ENCODE peak calls at places on chromosomes 12 and 14, in five cellular contexts. One of them, this sample, is unnamed. For H3K27me3, the result is how much of the 10 kb centered on the place peaks cover.

GRCh38 chr12:40762072-40762471 is 69.8 kb downstream of the CNTN1 start:
- DNase-seq in aorta: no peak
- DNase-seq in vagina: no peak
- DNase-seq in adrenal gland: no peak
- DNase-seq in esophagus squamous epithelium: no peak
- DNase-seq in this sample: no peak

GRCh38 chr12:53729659-53730058 is 2.4 kb upstream of the CALCOCO1 start:
- DNase-seq in adrenal gland: no peak
- DNase-seq in aorta: no peak
- DNase-seq in esophagus squamous epithelium: no peak
- DNase-seq in vagina: no peak
- DNase-seq in this sample: no peak

GRCh38 chr14:99524804-99525698 is 43.8 kb downstream of the CCNK start:
- DNase-seq in esophagus squamous epithelium: no peak
- DNase-seq in adrenal gland: no peak
- DNase-seq in vagina: no peak
- DNase-seq in aorta: no peak
- DNase-seq in this sample: no peak

GRCh38 chr12:131637986-131638385 is 72.9 kb upstream of the SFSWAP start:
- DNase-seq in aorta: no peak
- DNase-seq in esophagus squamous epithelium: no peak
- DNase-seq in adrenal gland: no peak
- DNase-seq in vagina: no peak
- DNase-seq in this sample: no peak

GRCh38 chr14:32073537-32074189 is 3.4 kb upstream of the ARHGAP5 start:
- DNase-seq in adrenal gland: peak
- DNase-seq in vagina: no peak
- DNase-seq in aorta: no peak
- DNase-seq in esophagus squamous epithelium: no peak
- DNase-seq in this sample: no peak

GRCh38 chr12:14952295-14952995 is 9.0 kb downstream of the ARHGDIB start:
- DNase-seq in vagina: no peak
- DNase-seq in adrenal gland: no peak
- DNase-seq in aorta: no peak
- DNase-seq in esophagus squamous epithelium: no peak
- DNase-seq in this sample: no peak

GRCh38 chr14:63174760-63175191 is 29.5 kb upstream of the RHOJ start:
- DNase-seq in aorta: no peak
- DNase-seq in vagina: no peak
- DNase-seq in esophagus squamous epithelium: no peak
- DNase-seq in adrenal gland: no peak
- DNase-seq in this sample: no peak

GRCh38 chr12:111224196-111225066 is 144.5 kb downstream of the PHETA1 start:
- DNase-seq in adrenal gland: no peak
- DNase-seq in vagina: no peak
- DNase-seq in aorta: no peak
- DNase-seq in esophagus squamous epithelium: no peak
- DNase-seq in this sample: no peak

GRCh38 chr14:91078095-91078737 is 17.8 kb upstream of the RPS6KA5 start:
- DNase-seq in adrenal gland: no peak
- DNase-seq in aorta: no peak
- DNase-seq in vagina: no peak
- DNase-seq in esophagus squamous epithelium: no peak
- DNase-seq in this sample: no peak

GRCh38 chr14:102078344-102078743 is 8.5 kb downstream of the HSP90AA1 start:
- DNase-seq in aorta: no peak
- DNase-seq in adrenal gland: no peak
- DNase-seq in vagina: no peak
- DNase-seq in esophagus squamous epithelium: no peak
- DNase-seq in this sample: no peak

GRCh38 chr12:108612788-108613282 is 15.0 kb upstream of the TMEM119 start:
- DNase-seq in adrenal gland: no peak
- DNase-seq in esophagus squamous epithelium: no peak
- DNase-seq in aorta: no peak
- DNase-seq in vagina: no peak
- DNase-seq in this sample: no peak

GRCh38 chr12:132329739-132330548 is 555 bp upstream of the GALNT9 start:
- DNase-seq in aorta: no peak
- DNase-seq in adrenal gland: no peak
- DNase-seq in vagina: no peak
- DNase-seq in esophagus squamous epithelium: no peak
- DNase-seq in this sample: no peak

GRCh38 chr12:121872546-121873223 is 14.0 kb upstream of the HPD start:
- DNase-seq in esophagus squamous epithelium: no peak
- DNase-seq in vagina: no peak
- DNase-seq in adrenal gland: no peak
- DNase-seq in aorta: peak
- DNase-seq in this sample: no peak

GRCh38 chr14:95467232-95467631 is 49.2 kb downstream of the SYNE3 start:
- DNase-seq in vagina: no peak
- DNase-seq in aorta: no peak
- DNase-seq in adrenal gland: no peak
- DNase-seq in esophagus squamous epithelium: no peak
- DNase-seq in this sample: peak

GRCh38 chr12:131867891-131868675 is 26.3 kb upstream of the ULK1 start:
- DNase-seq in esophagus squamous epithelium: no peak
- DNase-seq in aorta: peak
- DNase-seq in vagina: no peak
- DNase-seq in adrenal gland: no peak
- DNase-seq in this sample: no peak

GRCh38 chr12:132593521-132593920 is 16.9 kb downstream of the LRCOL1 start:
- DNase-seq in adrenal gland: no peak
- DNase-seq in esophagus squamous epithelium: no peak
- DNase-seq in aorta: peak
- DNase-seq in vagina: no peak
- DNase-seq in this sample: no peak

GRCh38 chr12:80157640-80158039 is 58.3 kb downstream of the OTOGL start:
- DNase-seq in vagina: no peak
- DNase-seq in esophagus squamous epithelium: no peak
- DNase-seq in aorta: no peak
- DNase-seq in adrenal gland: no peak
- DNase-seq in this sample: no peak

GRCh38 chr12:122013136-122013535 is 8.5 kb upstream of the BCL7A start:
- DNase-seq in esophagus squamous epithelium: no peak
- DNase-seq in adrenal gland: no peak
- DNase-seq in vagina: no peak
- DNase-seq in aorta: no peak
- DNase-seq in this sample: no peak

GRCh38 chr14:22510527-22511110 is 78.4 kb downstream of the DAD1 start:
- DNase-seq in adrenal gland: no peak
- DNase-seq in vagina: no peak
- DNase-seq in aorta: no peak
- DNase-seq in esophagus squamous epithelium: no peak
- DNase-seq in this sample: no peak

GRCh38 chr12:55698965-55699364 is 8.7 kb downstream of the ITGA7 start:
- DNase-seq in adrenal gland: no peak
- DNase-seq in vagina: no peak
- DNase-seq in aorta: peak
- DNase-seq in esophagus squamous epithelium: no peak
- DNase-seq in this sample: no peak

GRCh38 chr14:23600806-23601205 is 22.2 kb upstream of the JPH4 start:
- DNase-seq in esophagus squamous epithelium: no peak
- DNase-seq in adrenal gland: no peak
- DNase-seq in vagina: no peak
- DNase-seq in aorta: no peak
- DNase-seq in this sample: no peak

GRCh38 chr14:71523630-71524320 is 408.5 kb upstream of the RGS6 start:
- DNase-seq in vagina: no peak
- DNase-seq in aorta: no peak
- DNase-seq in adrenal gland: no peak
- DNase-seq in esophagus squamous epithelium: no peak
- DNase-seq in this sample: no peak
- H3K27ac ChIP-seq in vagina: no peak
- H3K27ac ChIP-seq in aorta: no peak
- H3K27ac ChIP-seq in adrenal gland: no peak
- H3K27ac ChIP-seq in esophagus squamous epithelium: no peak
- H3K27ac ChIP-seq in this sample: no peak

GRCh38 chr14:69483765-69484443 is 624 bp upstream of the PLEKHD1 start:
- DNase-seq in adrenal gland: peak
- DNase-seq in aorta: peak
- DNase-seq in esophagus squamous epithelium: no peak
- DNase-seq in vagina: no peak
- DNase-seq in this sample: no peak

GRCh38 chr14:69481815-69482568 is 2.5 kb upstream of the PLEKHD1 start:
- DNase-seq in esophagus squamous epithelium: no peak
- DNase-seq in adrenal gland: no peak
- DNase-seq in vagina: no peak
- DNase-seq in aorta: no peak
- DNase-seq in this sample: no peak

GRCh38 chr14:69484444-69485113 is at the start of gene PLEKHD1:
- DNase-seq in esophagus squamous epithelium: no peak
- DNase-seq in vagina: no peak
- DNase-seq in adrenal gland: peak
- DNase-seq in aorta: no peak
- DNase-seq in this sample: peak

GRCh38 chr14:69479696-69480095 is 4.8 kb upstream of the PLEKHD1 start:
- DNase-seq in vagina: no peak
- DNase-seq in adrenal gland: no peak
- DNase-seq in aorta: no peak
- DNase-seq in esophagus squamous epithelium: no peak
- DNase-seq in this sample: no peak

GRCh38 chr14:69480136-69480535 is 4.4 kb upstream of the PLEKHD1 start:
- DNase-seq in vagina: no peak
- DNase-seq in esophagus squamous epithelium: no peak
- DNase-seq in adrenal gland: no peak
- DNase-seq in aorta: no peak
- DNase-seq in this sample: no peak
- H3K27me3 ChIP-seq in vagina: under half
- H3K27me3 ChIP-seq in esophagus squamous epithelium: half or more
- H3K27me3 ChIP-seq in adrenal gland: under half
- H3K27me3 ChIP-seq in aorta: under half
- H3K27me3 ChIP-seq in this sample: under half

DNA sequence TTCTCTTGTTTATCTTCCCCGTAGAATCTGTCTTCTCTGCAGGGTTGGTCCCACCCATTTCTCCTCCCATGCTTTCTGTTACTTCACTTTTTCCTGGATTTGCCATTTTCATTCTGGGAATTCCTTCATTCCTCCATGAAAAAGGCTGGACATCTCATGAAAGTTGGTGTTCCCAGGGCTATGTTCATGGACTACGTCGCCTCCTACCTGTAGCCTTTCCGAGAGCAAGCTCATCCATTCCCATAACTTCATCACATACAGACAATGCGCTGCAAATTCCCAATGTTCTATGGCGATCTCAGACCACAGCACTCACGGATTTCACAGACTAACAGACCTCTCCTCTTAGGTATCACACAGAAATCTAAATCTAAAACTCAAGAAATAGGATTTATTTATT is 217.1 kb downstream of the EXOC5 start:
- DNase-seq in esophagus squamous epithelium: no peak
- DNase-seq in vagina: no peak
- DNase-seq in aorta: no peak
- DNase-seq in adrenal gland: no peak
- DNase-seq in this sample: no peak
- H3K27ac ChIP-seq in esophagus squamous epithelium: no peak
- H3K27ac ChIP-seq in vagina: no peak
- H3K27ac ChIP-seq in aorta: no peak
- H3K27ac ChIP-seq in adrenal gland: no peak
- H3K27ac ChIP-seq in this sample: no peak

GRCh38 chr14:36281309-36281708 is 39.1 kb downstream of the MBIP start:
- DNase-seq in vagina: no peak
- DNase-seq in adrenal gland: no peak
- DNase-seq in aorta: no peak
- DNase-seq in esophagus squamous epithelium: no peak
- DNase-seq in this sample: no peak
- H3K27me3 ChIP-seq in vagina: under half
- H3K27me3 ChIP-seq in adrenal gland: under half
- H3K27me3 ChIP-seq in aorta: under half
- H3K27me3 ChIP-seq in esophagus squamous epithelium: under half
- H3K27me3 ChIP-seq in this sample: under half

DNA sequence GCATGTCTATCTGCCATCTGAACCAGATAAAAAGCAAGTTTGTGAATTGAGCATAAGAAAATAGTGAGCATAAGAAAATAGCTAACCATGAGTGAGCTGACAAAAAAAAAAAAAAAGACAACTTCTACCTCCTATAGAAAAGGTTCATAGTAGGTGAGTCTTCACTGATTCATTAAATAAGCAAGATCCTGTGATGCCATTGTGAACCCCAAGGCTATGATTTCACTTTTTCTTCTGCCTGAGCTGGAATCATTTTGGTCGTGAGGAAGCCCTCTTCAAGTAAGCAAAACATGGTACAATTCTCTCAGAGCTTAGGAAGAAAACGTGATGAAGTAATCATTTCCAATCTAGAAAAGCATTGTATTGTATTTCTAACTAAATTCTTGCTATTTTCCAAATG is 1.2 kb downstream of the PIK3C2G start:
- DNase-seq in vagina: no peak
- DNase-seq in adrenal gland: no peak
- DNase-seq in esophagus squamous epithelium: no peak
- DNase-seq in aorta: no peak
- DNase-seq in this sample: no peak
- H3K27ac ChIP-seq in vagina: no peak
- H3K27ac ChIP-seq in adrenal gland: no peak
- H3K27ac ChIP-seq in esophagus squamous epithelium: peak
- H3K27ac ChIP-seq in aorta: no peak
- H3K27ac ChIP-seq in this sample: no peak

DNA sequence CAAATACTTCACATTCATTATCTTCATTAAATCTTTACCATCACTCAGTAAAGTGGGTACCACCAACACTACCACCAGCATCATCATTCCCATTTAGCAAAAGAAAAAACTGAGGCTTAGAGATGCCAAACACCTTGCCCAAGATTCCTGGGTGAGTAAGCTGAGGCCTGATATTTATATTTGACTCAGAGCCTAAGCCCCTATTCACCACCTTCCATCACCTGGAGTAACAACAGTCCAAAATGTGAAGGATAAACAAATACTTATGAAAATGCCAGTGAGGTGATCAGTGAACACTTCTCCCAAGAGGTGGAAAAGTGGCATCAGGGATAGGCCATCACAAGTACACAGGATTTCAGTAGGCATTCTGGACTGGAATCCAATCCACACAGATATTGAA is 3.7 kb downstream of the SLC38A1 start:
- DNase-seq in vagina: no peak
- DNase-seq in aorta: no peak
- DNase-seq in esophagus squamous epithelium: no peak
- DNase-seq in adrenal gland: no peak
- DNase-seq in this sample: no peak
- H3K27me3 ChIP-seq in vagina: under half
- H3K27me3 ChIP-seq in aorta: under half
- H3K27me3 ChIP-seq in esophagus squamous epithelium: under half
- H3K27me3 ChIP-seq in adrenal gland: under half
- H3K27me3 ChIP-seq in this sample: under half

DNA sequence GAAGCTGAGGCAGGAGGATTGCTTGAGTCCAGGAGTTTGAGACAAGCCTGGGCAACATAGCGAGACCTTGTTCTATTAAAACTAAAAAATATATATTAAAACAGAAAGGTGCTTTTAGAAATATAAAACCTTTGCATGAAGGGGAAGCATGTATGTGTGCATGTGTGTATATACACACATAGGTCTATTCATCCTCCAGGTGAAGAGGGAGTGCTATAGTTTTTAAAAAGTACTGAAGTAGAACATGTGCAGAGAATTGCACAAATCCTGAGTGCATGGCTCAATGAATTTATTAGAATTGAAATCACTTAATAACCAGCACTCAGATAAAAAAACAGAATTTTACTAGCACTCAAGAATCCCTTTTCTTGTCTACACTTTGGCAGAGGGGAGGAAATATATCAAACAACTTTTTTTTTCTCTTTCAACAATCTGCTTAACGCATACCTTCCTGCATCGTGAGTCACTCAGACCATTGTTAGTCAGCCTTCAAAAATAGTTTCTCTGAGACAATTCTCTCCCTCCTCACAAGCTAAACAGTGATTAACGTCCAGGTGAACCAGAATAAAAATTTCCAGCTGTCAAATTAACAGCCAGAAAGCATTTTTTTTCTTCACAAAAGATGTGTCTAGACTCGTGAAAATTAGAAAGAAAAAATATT is 17.7 kb upstream of the NEDD1 start:
- DNase-seq in adrenal gland: no peak
- DNase-seq in aorta: no peak
- DNase-seq in vagina: no peak
- DNase-seq in esophagus squamous epithelium: no peak
- DNase-seq in this sample: no peak
- H3K27ac ChIP-seq in adrenal gland: no peak
- H3K27ac ChIP-seq in aorta: no peak
- H3K27ac ChIP-seq in vagina: no peak
- H3K27ac ChIP-seq in esophagus squamous epithelium: no peak
- H3K27ac ChIP-seq in this sample: no peak

This sample was measured in lower lobe of right lung.